ENCODE peak calls at places on chromosome 22, in ten cellular contexts. Z, B, D, N, R, Q, F, K, O and V are unnamed samples. For H3K4me1 and H3K27me3, the result is how much of the 10 kb centered on the place peaks cover.

GRCh38 chr22:42365942-42366660 is 66.1 kb downstream of the NFAM1 start:
- DNase-seq in Q (no peak), R (no peak), B (no peak), F (no peak), Z (no peak), O (no peak), K (no peak), N (no peak), D (no peak), V (no peak)

GRCh38 chr22:42967933-42968332 is 47.0 kb downstream of the PACSIN2 start:
- DNase-seq in K (no peak), O (no peak), B (no peak), F (peak), Q (no peak), Z (no peak), N (no peak), R (peak), D (peak), V (no peak)

GRCh38 chr22:41650821-41651220 is 29.7 kb downstream of the XRCC6 start:
- DNase-seq in B (no peak), O (no peak), Q (no peak), F (no peak), D (no peak), Z (no peak), K (no peak), R (no peak), N (no peak), V (no peak)

GRCh38 chr22:38411016-38411415 is 44.0 kb downstream of the KCNJ4 start:
- DNase-seq in Q (no peak), R (no peak), F (peak), O (no peak), B (no peak), D (peak), Z (no peak), K (no peak), N (no peak), V (no peak)

GRCh38 chr22:20524004-20524481 is 16.6 kb downstream of the MED15 start:
- DNase-seq in R (no peak), B (no peak), O (no peak), Z (no peak), Q (no peak), D (no peak), K (no peak), F (no peak), N (no peak), V (no peak)

GRCh38 chr22:44379817-44380560 is 67.2 kb upstream of the SHISAL1 start:
- DNase-seq in O (no peak), D (peak), F (peak), Z (no peak), N (no peak), R (no peak), K (no peak), Q (no peak), B (no peak), V (no peak)

GRCh38 chr22:20652130-20652529 is 121.8 kb upstream of the SERPIND1 start:
- DNase-seq in D (no peak), R (no peak), O (no peak), K (no peak), F (no peak), N (no peak), Z (no peak), Q (no peak), B (no peak), V (no peak)

GRCh38 chr22:29702931-29703594 is 16.7 kb upstream of the CABP7 start:
- DNase-seq in O (no peak), F (no peak), N (no peak), D (no peak), Q (no peak), R (no peak), B (no peak), Z (peak), K (no peak), V (no peak)

GRCh38 chr22:29308148-29308790 is 1.8 kb downstream of the GAS2L1 start:
- DNase-seq in Z (no peak), N (no peak), K (no peak), Q (peak), F (peak), R (no peak), B (no peak), O (no peak), D (peak), V (no peak)

GRCh38 chr22:40202225-40202944 is 24.7 kb downstream of the TNRC6B start:
- DNase-seq in B (peak), K (no peak), Z (no peak), D (no peak), Q (no peak), R (no peak), O (no peak), F (no peak), N (no peak), V (no peak)
- H3K4me1 ChIP-seq in B (under half), K (under half), Z (under half), D (under half), Q (under half), R (under half), O (under half), F (under half), N (under half), V (under half)

DNA sequence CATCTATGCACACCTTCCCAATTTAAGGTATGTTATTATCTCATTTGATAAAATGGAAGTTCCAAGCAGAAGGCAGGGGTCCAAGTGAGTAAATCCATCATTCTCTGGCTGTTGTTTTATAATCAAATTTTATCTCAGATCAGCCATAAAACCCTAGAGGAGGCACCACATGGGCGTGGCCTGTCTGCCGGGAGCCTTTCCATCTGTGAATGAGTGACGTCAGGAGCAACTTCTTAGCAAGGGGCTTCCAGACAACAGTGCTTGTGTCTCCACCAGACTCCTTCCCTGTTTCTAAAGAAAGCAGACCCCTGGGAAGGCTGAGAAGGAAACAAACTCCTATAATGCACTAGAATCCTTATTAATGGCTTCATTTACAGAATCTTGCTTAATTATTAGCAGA is 13.5 kb downstream of the SEZ6L start:
- DNase-seq in B (no peak), K (no peak), N (no peak), Z (peak), D (no peak), F (no peak), O (no peak), R (no peak), Q (no peak), V (no peak)
- H3K27me3 ChIP-seq in B (under half), K (under half), N (under half), Z (under half), D (under half), F (under half), O (under half), R (under half), Q (under half), V (under half)

DNA sequence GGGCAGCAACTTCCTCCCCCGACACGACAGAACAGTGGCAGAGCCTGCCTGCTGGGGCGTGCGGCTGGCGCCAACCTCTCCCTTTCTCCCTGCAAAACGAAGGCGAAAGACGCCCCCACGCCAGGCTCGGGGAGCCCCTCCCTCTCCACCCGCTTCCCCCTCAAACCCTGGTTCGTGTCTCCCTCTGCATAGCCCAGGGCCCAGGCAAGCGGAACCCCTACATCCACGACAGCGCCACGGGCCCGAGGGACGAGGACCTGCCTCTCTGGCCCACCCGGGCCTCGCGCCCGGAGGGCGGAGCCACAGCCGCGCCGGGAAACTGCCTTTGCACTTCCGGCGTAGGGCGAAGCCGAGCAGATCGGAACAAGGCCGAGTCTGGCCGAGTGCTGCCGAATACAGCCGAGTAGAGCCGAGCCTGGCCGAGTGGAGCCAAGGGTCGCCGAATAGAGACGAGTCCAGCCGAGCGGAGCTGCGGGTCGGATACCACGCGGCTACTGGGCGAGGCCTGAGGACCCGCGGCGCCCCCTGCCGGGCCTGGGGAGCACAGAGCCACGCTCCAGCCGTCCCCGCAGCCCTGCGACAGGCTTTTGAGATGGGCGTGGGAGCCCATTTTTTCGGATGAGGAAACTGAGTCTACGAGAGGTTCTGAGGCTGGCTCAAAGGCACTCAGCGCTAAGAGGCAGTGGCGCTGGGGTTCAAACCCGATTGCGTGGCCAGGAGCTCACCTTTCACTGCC is 11.2 kb upstream of the C1QTNF6 start:
- DNase-seq in K (peak), D (peak), F (peak), Q (peak), Z (peak), N (peak), B (peak), R (peak), O (peak), V (peak)
- H3K4me1 ChIP-seq in K (under half), D (under half), F (under half), Q (under half), Z (under half), N (under half), B (under half), R (under half), O (under half), V (under half)

GRCh38 chr22:22909605-22910271 is 22.1 kb downstream of the IGLL5 start:
- DNase-seq in Q (no peak), R (no peak), B (no peak), K (no peak), O (no peak), D (peak), N (no peak), F (no peak), Z (no peak), V (no peak)

GRCh38 chr22:22908941-22909604 is 21.5 kb downstream of the IGLL5 start:
- DNase-seq in Z (no peak), F (no peak), Q (no peak), O (no peak), K (no peak), D (peak), R (no peak), N (no peak), B (no peak), V (no peak)

GRCh38 chr22:22908495-22908861 is 20.9 kb downstream of the IGLL5 start:
- DNase-seq in K (no peak), R (no peak), O (no peak), N (no peak), Q (no peak), F (no peak), B (no peak), Z (no peak), D (peak), V (no peak)

GRCh38 chr22:22906907-22907550 is 19.4 kb downstream of the IGLL5 start:
- DNase-seq in O (no peak), Z (no peak), K (no peak), N (no peak), Q (no peak), B (no peak), D (peak), R (no peak), F (no peak), V (no peak)

DNA sequence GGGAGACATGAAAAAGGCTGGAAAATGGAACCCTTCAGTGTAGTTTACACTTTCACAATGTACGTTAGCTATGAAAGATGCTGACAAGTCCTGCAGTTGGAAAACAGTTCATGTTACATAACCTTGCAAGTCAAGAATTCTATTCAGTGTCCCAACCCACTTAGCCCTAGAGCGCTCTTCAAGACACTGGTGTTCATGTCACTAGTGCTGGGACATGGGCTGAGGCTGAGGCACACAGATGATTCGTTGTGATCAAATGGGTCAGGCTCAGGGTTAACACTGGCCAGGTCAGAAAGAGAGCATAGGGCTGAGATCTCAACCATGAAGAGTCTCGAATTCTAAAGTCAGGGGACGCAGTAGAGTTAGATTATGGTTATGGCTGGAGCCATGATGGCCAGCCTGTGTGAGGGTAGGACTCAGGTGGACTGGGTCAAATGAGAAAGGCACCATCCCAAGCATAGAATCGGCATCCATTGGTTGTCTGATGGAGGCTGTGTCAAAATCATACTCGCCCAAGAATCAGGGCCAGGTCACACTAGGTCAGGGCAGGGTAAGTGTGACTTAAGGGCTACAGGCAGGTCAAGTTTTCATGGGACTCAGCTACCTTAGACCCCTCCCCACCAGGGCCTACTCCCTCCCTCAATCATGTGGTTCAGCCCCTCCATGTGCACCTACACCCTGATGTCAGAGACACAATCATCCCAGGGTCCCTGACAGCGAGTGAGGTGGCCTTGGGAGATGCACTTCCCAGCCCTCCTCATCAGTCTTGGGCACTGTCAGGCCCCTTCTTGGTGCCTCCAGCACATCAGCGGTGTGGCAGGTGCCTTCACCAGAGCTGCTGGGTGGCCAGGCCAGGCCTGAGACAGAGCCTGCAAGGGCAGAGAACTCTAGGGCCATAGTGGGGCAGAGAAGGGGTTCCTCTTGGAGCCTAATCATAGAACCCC is 20.2 kb downstream of the IGLL5 start:
- DNase-seq in D (peak), K (no peak), R (no peak), N (no peak), O (no peak), F (no peak), Q (no peak), Z (no peak), B (no peak), V (no peak)
- H3K27me3 ChIP-seq in D (under half), K (under half), R (under half), N (under half), O (under half), F (under half), Q (under half), Z (half or more), B (under half), V (under half)

GRCh38 chr22:25039754-25040153 is 87.2 kb downstream of the KIAA1671 start:
- DNase-seq in B (no peak), D (no peak), K (no peak), Q (no peak), Z (no peak), R (no peak), F (no peak), O (no peak), N (no peak), V (no peak)
- H3K4me1 ChIP-seq in B (under half), D (under half), K (under half), Q (under half), Z (under half), R (under half), F (under half), O (under half), N (under half), V (under half)

GRCh38 chr22:49548356-49549202 is 279.1 kb downstream of the BRD1 start:
- DNase-seq in F (peak), R (no peak), D (peak), Z (peak), Q (no peak), O (no peak), B (no peak), K (no peak), N (no peak), V (no peak)

GRCh38 chr22:49550766-49551362 is 276.8 kb downstream of the BRD1 start:
- DNase-seq in R (no peak), F (peak), K (no peak), N (no peak), D (peak), B (no peak), Q (no peak), O (no peak), Z (no peak), V (no peak)

GRCh38 chr22:49547751-49548239 is 279.9 kb downstream of the BRD1 start:
- DNase-seq in Q (no peak), N (no peak), O (no peak), Z (no peak), R (no peak), F (peak), B (no peak), K (no peak), D (peak), V (no peak)

GRCh38 chr22:49549851-49550430 is 277.7 kb downstream of the BRD1 start:
- DNase-seq in F (no peak), B (no peak), R (no peak), D (peak), Z (no peak), K (no peak), N (no peak), Q (no peak), O (no peak), V (no peak)

GRCh38 chr22:49549256-49549655 is 278.4 kb downstream of the BRD1 start:
- DNase-seq in Z (no peak), F (peak), R (no peak), O (no peak), N (no peak), K (no peak), B (no peak), Q (no peak), D (peak), V (no peak)
- H3K27me3 ChIP-seq in Z (under half), F (under half), R (under half), O (under half), N (under half), K (under half), B (under half), Q (under half), D (under half), V (under half)

DNA sequence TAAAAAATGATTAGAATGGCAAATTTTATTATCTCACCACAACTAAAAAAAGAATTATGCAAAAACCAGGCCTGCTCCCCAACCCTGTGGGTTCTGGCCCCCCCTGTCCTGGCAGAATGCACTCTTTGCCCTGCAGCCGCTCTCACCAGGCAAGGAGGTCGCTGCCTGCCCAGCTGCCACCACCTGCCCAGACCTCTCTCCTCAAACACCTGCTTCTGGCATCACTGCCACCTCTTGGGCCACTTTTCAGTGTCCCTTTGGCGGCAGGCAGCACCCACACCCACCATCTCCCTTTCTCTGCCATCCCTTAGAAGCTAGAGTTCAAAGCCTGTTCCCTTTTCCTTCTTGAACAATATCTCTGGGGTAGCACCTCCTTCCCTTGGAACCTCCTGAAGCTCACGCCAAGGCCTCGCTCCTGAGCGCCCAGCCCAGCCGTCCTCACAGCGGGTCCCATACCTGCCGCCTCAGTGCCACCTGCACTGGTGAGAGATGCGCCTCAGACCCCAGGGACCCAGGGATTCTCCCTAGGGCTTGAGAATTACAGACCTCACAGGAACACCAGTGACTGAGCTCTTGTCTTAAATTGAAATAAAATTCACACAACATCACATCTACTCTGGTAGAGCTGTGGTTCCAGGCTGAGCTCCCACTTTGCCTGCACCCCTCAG is 44.6 kb downstream of the SGSM3 start:
- DNase-seq in Z (no peak), K (no peak), O (no peak), F (no peak), Q (no peak), N (no peak), D (peak), R (no peak), B (no peak), V (no peak)
- H3K4me1 ChIP-seq in Z (under half), K (under half), O (under half), F (under half), Q (under half), N (under half), D (under half), R (under half), B (under half), V (under half)

GRCh38 chr22:33166206-33166605 is 108.0 kb upstream of the SYN3 start:
- DNase-seq in N (no peak), K (no peak), Z (no peak), O (no peak), F (no peak), R (no peak), D (no peak), B (no peak), Q (no peak), V (peak)
- H3K27me3 ChIP-seq in N (under half), K (under half), Z (under half), O (under half), F (under half), R (under half), D (under half), B (under half), Q (under half), V (under half)